ENCODE peak calls at places on chromosomes 7 and 10, in seven cellular contexts. I is HFFc6, J is ureter, H is NCI-H1417, M is H7, P is HT-29, U is upper lobe of left lung. Z is an unnamed sample.

GRCh38 chr7:84117304-84117703 is 77.3 kb downstream of the SEMA3A start:
- DNase-seq in I (no peak), J (no peak), H (no peak), M (no peak), P (no peak), U (peak), Z (no peak)

GRCh38 chr7:55304363-55304762 is 60.8 kb upstream of the LANCL2 start:
- DNase-seq in I (no peak), J (no peak), H (no peak), M (no peak), P (no peak), U (no peak), Z (no peak)

GRCh38 chr7:88888684-88889083 is 93.1 kb upstream of the TEX47 start:
- DNase-seq in I (no peak), J (no peak), H (no peak), M (no peak), P (no peak), U (no peak), Z (no peak)

GRCh38 chr7:29606287-29606721 is 42.7 kb downstream of the PRR15 start:
- DNase-seq in I (peak), J (no peak), H (no peak), M (no peak), P (peak), U (no peak), Z (peak)

GRCh38 chr10:32323051-32323450 is 23.9 kb downstream of the EPC1 start:
- DNase-seq in I (no peak), J (no peak), H (no peak), M (no peak), P (no peak), U (no peak), Z (no peak)

GRCh38 chr10:31263903-31264302 is 55.1 kb upstream of the ZEB1 start:
- DNase-seq in I (peak), J (no peak), H (no peak), M (no peak), P (no peak), U (no peak), Z (no peak)

GRCh38 chr7:88432321-88432720 is 125.6 kb upstream of the STEAP4 start:
- DNase-seq in I (no peak), J (no peak), H (no peak), M (no peak), P (no peak), U (no peak), Z (no peak)

GRCh38 chr7:111364413-111364812 is 197.9 kb downstream of the IMMP2L start:
- DNase-seq in I (peak), J (no peak), H (no peak), M (no peak), P (no peak), U (no peak), Z (no peak)

GRCh38 chr7:69703099-69703498 is 104.8 kb downstream of the AUTS2 start:
- DNase-seq in I (no peak), J (no peak), H (no peak), M (no peak), P (no peak), U (no peak), Z (no peak)

GRCh38 chr10:74556072-74556705 is 270.2 kb upstream of the KAT6B start:
- DNase-seq in I (no peak), J (no peak), H (no peak), M (no peak), P (no peak), U (no peak), Z (no peak)

GRCh38 chr7:151756076-151756731 is 120.7 kb downstream of the PRKAG2 start:
- DNase-seq in I (peak), J (no peak), H (no peak), M (no peak), P (no peak), U (peak), Z (no peak)

GRCh38 chr10:30775779-30776591 is 146.4 kb upstream of the LYZL2 start:
- DNase-seq in I (peak), J (no peak), H (no peak), M (no peak), P (no peak), U (no peak), Z (no peak)